ENCODE peak calls at places on chromosomes 1 and 21, in eight cellular contexts. O is psoas muscle, H is lung, A is kidney epithelial cell, J is colonic mucosa, W is kidney, I is suprapubic skin, S is body of pancreas. V is an unnamed sample. For H3K36me3, the result is how much of the 10 kb centered on the place peaks cover.

GRCh38 chr21:45623436-45623835 is 20.1 kb upstream of the PCBP3 start:
- DNase-seq in W (no peak), S (no peak), A (no peak), H (no peak), O (no peak), I (no peak), J (no peak), V (no peak)

GRCh38 chr1:112937070-112937469 is 18.9 kb downstream of the SLC16A1 start:
- DNase-seq in O (no peak), H (no peak), A (no peak), W (no peak), S (no peak), J (no peak), I (no peak), V (no peak)

GRCh38 chr21:46667191-46667734 is 31.8 kb downstream of the PRMT2 start:
- DNase-seq in S (no peak), A (no peak), H (no peak), I (no peak), O (no peak), J (no peak), W (no peak), V (no peak)

GRCh38 chr1:183226963-183227362 is 40.9 kb downstream of the LAMC2 start:
- DNase-seq in O (no peak), H (no peak), I (no peak), J (no peak), W (no peak), S (no peak), A (no peak), V (no peak)

GRCh38 chr1:155591770-155592169 is 18.2 kb upstream of the MSTO1 start:
- DNase-seq in O (no peak), W (no peak), I (no peak), A (peak), S (peak), H (no peak), J (peak), V (no peak)

GRCh38 chr21:39006653-39007417 is 176.4 kb downstream of the PSMG1 start:
- DNase-seq in H (peak), A (no peak), S (peak), O (no peak), I (peak), W (peak), J (peak), V (no peak)

GRCh38 chr1:247077768-247078314 is 770 bp downstream of the ZNF670 start:
- DNase-seq in H (no peak), S (no peak), A (no peak), W (no peak), I (no peak), O (no peak), J (no peak), V (no peak)

GRCh38 chr1:4317207-4317606 is 337.2 kb upstream of the AJAP1 start:
- DNase-seq in S (no peak), A (no peak), W (no peak), J (no peak), I (no peak), O (no peak), H (no peak), V (no peak)

GRCh38 chr1:239725933-239726332 is 339.6 kb downstream of the CHRM3 start:
- DNase-seq in J (no peak), H (no peak), I (no peak), S (no peak), W (no peak), O (no peak), A (no peak), V (no peak)

GRCh38 chr1:87329756-87330200 is 1.1 kb downstream of the LMO4 start:
- DNase-seq in J (no peak), S (no peak), O (no peak), H (no peak), I (no peak), W (no peak), A (no peak), V (no peak)

GRCh38 chr1:26690576-26691031 is 5.2 kb upstream of the ARID1A start:
- DNase-seq in J (no peak), A (no peak), H (no peak), I (no peak), S (no peak), O (no peak), W (no peak), V (no peak)

GRCh38 chr1:84853743-84854721 is 39.0 kb downstream of the LPAR3 start:
- DNase-seq in W (no peak), H (no peak), O (no peak), J (peak), I (no peak), A (peak), S (peak), V (no peak)

GRCh38 chr1:26831546-26832248 is 5.2 kb downstream of the ZDHHC18 start:
- DNase-seq in S (no peak), W (no peak), A (no peak), H (no peak), O (no peak), J (no peak), I (no peak), V (no peak)

GRCh38 chr1:118944133-118944532 is 44.0 kb downstream of the TBX15 start:
- DNase-seq in A (no peak), W (no peak), S (no peak), H (no peak), I (no peak), J (no peak), O (no peak), V (no peak)

GRCh38 chr21:14943636-14944035 is 121.2 kb downstream of the NRIP1 start:
- DNase-seq in J (no peak), A (no peak), W (no peak), O (no peak), I (no peak), H (no peak), S (no peak), V (no peak)

GRCh38 chr1:219498666-219499065 is 114.2 kb downstream of the ZC3H11B start:
- DNase-seq in J (peak), W (no peak), S (peak), O (peak), H (no peak), I (peak), A (no peak), V (no peak)

GRCh38 chr1:201570886-201571624 is 32.1 kb downstream of the NAV1 start:
- DNase-seq in S (no peak), A (no peak), I (no peak), O (no peak), J (no peak), W (no peak), H (no peak), V (no peak)

GRCh38 chr1:198155253-198155652 is 1.5 kb upstream of the NEK7 start:
- DNase-seq in H (no peak), J (no peak), S (no peak), O (no peak), I (no peak), W (no peak), A (no peak), V (no peak)

GRCh38 chr1:53323316-53323715 is 4.6 kb downstream of the LRP8 start:
- DNase-seq in S (no peak), J (no peak), O (no peak), A (no peak), H (no peak), I (no peak), W (peak), V (no peak)

GRCh38 chr1:40630488-40631223 is 34.8 kb downstream of the RIMS3 start:
- DNase-seq in H (no peak), J (no peak), A (no peak), I (no peak), O (no peak), S (peak), W (no peak), V (no peak)

GRCh38 chr1:2042830-2043773 is 7.1 kb upstream of the PRKCZ start:
- DNase-seq in J (peak), S (no peak), A (no peak), W (no peak), I (no peak), O (no peak), H (no peak), V (no peak)

GRCh38 chr1:223500560-223501425 is 107.6 kb downstream of the CCDC185 start:
- DNase-seq in W (peak), O (no peak), H (peak), S (peak), A (peak), I (no peak), J (no peak), V (peak)

GRCh38 chr1:23801876-23802275 is 1.3 kb upstream of the GALE start:
- DNase-seq in I (no peak), S (no peak), J (no peak), O (no peak), H (no peak), W (no peak), A (no peak), V (no peak)
- H3K4me3 ChIP-seq in I (peak), S (no peak), J (no peak), O (peak), H (no peak), W (no peak), A (no peak), V (no peak)

GRCh38 chr1:39034114-39034654 is 8.0 kb downstream of the NDUFS5 start:
- DNase-seq in A (no peak), O (no peak), W (no peak), S (no peak), H (no peak), I (no peak), J (no peak), V (no peak)
- H3K36me3 ChIP-seq in A (under half), O (half or more), W (under half), S (under half), H (under half), I (half or more), J (under half), V (half or more)

DNA sequence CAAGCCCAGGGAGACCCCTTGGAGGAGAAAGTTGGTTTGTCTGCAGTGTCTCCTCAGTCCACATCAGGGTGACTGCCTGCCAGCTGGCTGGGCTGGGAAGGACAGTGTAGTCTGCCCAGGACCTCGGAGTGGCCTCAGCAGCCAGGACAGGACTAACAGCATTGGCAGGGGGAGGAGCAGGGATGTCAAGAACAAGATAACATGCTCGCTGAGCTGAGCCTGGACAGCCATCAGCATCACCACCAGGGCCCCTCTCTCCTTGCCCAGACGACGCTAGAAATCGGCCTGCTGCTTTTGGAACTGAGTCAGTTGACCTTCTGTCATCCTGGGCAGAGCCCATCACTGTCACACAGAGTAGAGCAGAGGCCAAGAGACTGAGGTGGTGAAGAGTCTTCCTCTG is 83.6 kb upstream of the CNTN2 start:
- DNase-seq in J (no peak), I (no peak), W (no peak), S (no peak), A (no peak), H (no peak), O (no peak), V (no peak)
- TF ChIP-seq CTCF in J (no peak), I (no peak), W (no peak), S (no peak), A (no peak), H (no peak), O (no peak), V (no peak)

DNA sequence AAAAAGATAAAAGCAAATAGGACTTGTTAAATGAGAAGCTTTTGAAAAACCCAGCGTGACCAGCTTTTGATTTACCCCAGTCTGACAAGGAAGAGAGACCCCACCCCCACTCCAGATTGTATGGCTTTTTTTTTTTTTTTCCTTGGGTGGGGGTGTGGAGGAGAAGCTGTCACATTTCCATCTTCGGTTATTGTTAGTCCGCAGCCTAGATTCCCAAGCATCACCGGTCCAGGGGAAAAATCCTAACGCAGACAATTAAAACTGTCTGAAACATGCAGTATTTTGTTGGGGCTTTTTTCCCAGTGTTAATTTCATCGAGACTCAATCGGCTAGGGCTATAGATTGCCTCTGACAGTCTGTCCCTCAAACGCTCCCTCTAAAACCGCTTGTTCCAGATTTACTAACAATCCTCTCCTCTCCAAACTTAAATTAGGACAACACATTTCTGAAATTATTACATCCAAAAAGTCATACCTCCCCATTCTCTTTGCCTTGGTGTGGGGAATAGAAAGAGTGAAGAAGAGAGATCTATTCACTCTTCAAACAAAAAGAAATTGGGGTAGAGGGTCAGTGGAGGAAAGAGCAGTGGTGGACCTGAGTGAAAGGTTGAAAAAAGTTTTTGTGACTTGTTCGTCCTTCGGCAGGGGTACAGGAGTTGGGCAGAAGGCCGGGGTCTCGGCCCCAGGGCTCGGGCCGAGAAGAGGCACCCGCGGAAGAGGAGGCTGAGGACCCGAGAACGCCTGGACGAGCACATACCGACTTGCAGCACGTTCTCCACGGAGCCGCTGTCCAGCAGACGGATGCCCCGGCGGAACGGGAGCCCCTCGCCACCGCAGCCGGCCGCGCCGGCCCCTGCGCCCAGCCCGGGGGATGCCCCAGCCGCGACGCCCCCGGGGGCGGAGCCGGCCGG is 1.1 kb downstream of the ZSWIM5 start:
- DNase-seq in H (no peak), O (peak), W (peak), I (no peak), A (no peak), S (peak), J (peak), V (no peak)
- H3K4me3 ChIP-seq in H (peak), O (peak), W (peak), I (peak), A (peak), S (peak), J (peak), V (peak)

GRCh38 chr1:43532716-43533115 is 2.0 kb downstream of the PTPRF start:
- DNase-seq in O (no peak), I (no peak), H (no peak), A (no peak), W (no peak), S (no peak), J (peak), V (no peak)
- H3K36me3 ChIP-seq in O (under half), I (under half), H (under half), A (under half), W (under half), S (under half), J (under half), V (under half)

DNA sequence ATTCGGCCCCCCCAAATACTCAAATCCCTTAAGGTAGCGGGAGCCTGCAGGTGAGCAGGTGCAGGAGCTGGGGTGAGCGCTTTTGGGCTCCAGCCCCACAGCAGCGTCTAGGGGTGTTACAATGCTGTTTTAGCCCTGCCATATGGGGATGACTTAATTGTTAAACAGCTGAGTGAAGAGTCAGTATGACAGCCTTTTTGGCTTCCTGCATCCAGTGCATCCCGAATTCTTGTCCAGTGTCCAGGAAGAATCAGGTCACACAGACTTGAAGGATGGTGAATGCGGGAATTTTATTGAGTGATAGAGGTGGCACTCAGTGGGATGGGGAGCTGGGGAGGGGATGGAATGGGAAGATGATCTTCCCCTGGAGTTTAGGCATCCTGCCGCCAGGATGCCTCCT is 30.4 kb upstream of the HHAT start:
- DNase-seq in S (no peak), A (no peak), J (no peak), I (no peak), O (no peak), W (no peak), H (no peak), V (no peak)
- TF ChIP-seq CTCF in S (no peak), A (no peak), J (no peak), I (no peak), O (no peak), W (no peak), H (no peak), V (no peak)

GRCh38 chr1:205528446-205528886 is 24.0 kb downstream of the CDK18 start:
- DNase-seq in S (no peak), O (no peak), A (no peak), H (no peak), J (no peak), I (no peak), W (no peak), V (no peak)
- H3K4me3 ChIP-seq in S (no peak), O (no peak), A (no peak), H (no peak), J (no peak), I (no peak), W (no peak), V (no peak)

DNA sequence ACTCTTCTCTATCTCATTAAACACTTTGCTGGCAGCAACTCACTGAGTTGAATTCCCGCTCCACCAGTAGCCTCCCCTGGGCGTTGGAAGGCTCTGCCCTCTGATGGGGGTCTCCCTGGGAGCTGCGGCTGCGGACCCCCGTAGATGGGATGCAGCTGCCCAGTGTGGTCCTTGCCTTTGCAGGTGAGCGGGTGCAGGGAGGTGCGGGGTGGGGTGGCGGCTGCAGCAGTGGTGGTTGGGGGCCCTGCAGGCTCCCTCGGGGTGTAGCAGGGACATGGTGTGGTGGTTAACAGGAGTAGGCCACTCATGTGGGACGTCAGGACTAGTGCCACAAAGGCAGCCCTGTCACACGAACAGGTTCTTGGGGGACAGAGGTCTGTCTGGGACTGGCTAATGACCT is 42.0 kb downstream of the GALNT2 start:
- DNase-seq in H (no peak), W (no peak), J (no peak), O (no peak), S (no peak), I (no peak), A (no peak), V (no peak)
- H3K36me3 ChIP-seq in H (under half), W (under half), J (under half), O (under half), S (under half), I (under half), A (under half), V (under half)